ENCODE peak calls at places on chromosome 2, in five cellular contexts. Y is SJSA1, G is fibroblast of lung, Z is GM23248, L is OCI-LY7. A is an unnamed sample.
A peak's percentile ranks its signal among the peaks of the same experiment; 100 is the strongest.

GRCh38 chr2:14401838-14402237 is 230.7 kb upstream of the LRATD1 start:
- DNase-seq in Y (no peak), L (no peak), Z (no peak), G (no peak), A (no peak)

GRCh38 chr2:66805136-66805535 is 370.2 kb downstream of the MEIS1 start:
- DNase-seq in Y (no peak), Z (no peak), G (peak; percentile 79), L (no peak), A (no peak)

GRCh38 chr2:55431982-55432627 is 12.4 kb upstream of the CCDC88A start:
- DNase-seq in Z (peak; percentile 70), L (peak; percentile 69), G (peak; percentile 25), Y (no peak), A (no peak)

GRCh38 chr2:1487758-1488715 is 74.8 kb downstream of the TPO start:
- DNase-seq in L (no peak), Y (no peak), G (no peak), Z (no peak), A (no peak)

GRCh38 chr2:144520718-144521487 is 984 bp upstream of the ZEB2 start:
- DNase-seq in Z (peak; percentile 53), L (no peak), G (peak; percentile 44), Y (no peak), A (no peak)

GRCh38 chr2:65018141-65018582 is 29.0 kb downstream of the SLC1A4 start:
- DNase-seq in Z (no peak), Y (no peak), L (no peak), G (no peak), A (no peak)

GRCh38 chr2:154825358-154825757 is 126.9 kb downstream of the KCNJ3 start:
- DNase-seq in G (no peak), Z (no peak), Y (no peak), L (no peak), A (no peak)

GRCh38 chr2:238125127-238125885 is 13.2 kb upstream of the KLHL30 start:
- DNase-seq in G (no peak), Z (no peak), Y (no peak), L (no peak), A (no peak)

DNA sequence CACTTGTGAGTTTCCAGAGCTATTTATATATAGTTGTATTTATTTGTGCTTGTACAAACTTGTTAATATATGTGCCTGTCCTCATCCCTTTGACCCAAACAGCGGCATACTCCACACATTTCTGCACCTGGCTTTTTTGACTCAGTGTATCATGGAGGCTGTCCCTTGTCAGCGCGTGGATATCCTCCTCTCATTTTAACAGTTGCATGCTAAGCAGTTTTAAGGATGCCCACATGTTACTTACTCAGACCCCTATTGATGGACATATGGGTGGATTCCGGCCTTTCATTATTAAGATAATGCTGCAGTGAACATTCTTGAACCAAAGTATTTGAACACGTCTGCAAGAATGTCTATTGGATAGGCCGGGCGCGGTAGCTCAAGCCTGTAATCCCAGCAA is 655 bp upstream of the MREG start:
- DNase-seq in Z (no peak), G (no peak), Y (no peak), L (no peak), A (no peak)
- H3K4me1 ChIP-seq in Z (peaks cover 6% of the 10 kb centered on the region), G (peaks cover 2% of the 10 kb centered on the region), Y (peaks cover 10% of the 10 kb centered on the region), L (peaks cover 56% of the 10 kb centered on the region), A (peaks cover 8% of the 10 kb centered on the region)

GRCh38 chr2:240372051-240372450 is 63.4 kb upstream of the GPC1 start:
- DNase-seq in G (no peak), L (no peak), Y (no peak), Z (no peak), A (no peak)
- H3K4me1 ChIP-seq in G (peaks cover 41% of the 10 kb centered on the region), L (no peaks in the 10 kb centered on the region), Y (peaks cover 74% of the 10 kb centered on the region), Z (peaks cover 33% of the 10 kb centered on the region), A (peaks cover 30% of the 10 kb centered on the region)

GRCh38 chr2:61948661-61949457 is 43.4 kb downstream of the COMMD1 start:
- DNase-seq in Y (no peak), G (no peak), L (no peak), Z (no peak), A (peak; percentile 54)

GRCh38 chr2:61950133-61950560 is 44.7 kb downstream of the COMMD1 start:
- DNase-seq in G (no peak), L (no peak), Z (no peak), Y (no peak), A (no peak)

GRCh38 chr2:61950571-61951315 is 45.3 kb downstream of the COMMD1 start:
- DNase-seq in L (no peak), Y (no peak), G (no peak), Z (no peak), A (no peak)

GRCh38 chr2:61951876-61952275 is 46.4 kb downstream of the COMMD1 start:
- DNase-seq in Z (peak; percentile 40), L (no peak), Y (no peak), G (peak; percentile 67), A (no peak)

GRCh38 chr2:61949458-61950107 is 44.1 kb downstream of the COMMD1 start:
- DNase-seq in L (no peak), G (peak; percentile 14), Y (no peak), Z (no peak), A (no peak)
- H3K4me1 ChIP-seq in L (no peaks in the 10 kb centered on the region), G (peaks cover 2% of the 10 kb centered on the region), Y (peaks cover 22% of the 10 kb centered on the region), Z (peaks cover 15% of the 10 kb centered on the region), A (peaks cover 65% of the 10 kb centered on the region)

GRCh38 chr2:98561018-98561417 is 47.3 kb downstream of the COA5 start:
- DNase-seq in L (no peak), Z (no peak), G (no peak), Y (no peak), A (no peak)
- H3K4me1 ChIP-seq in L (peaks cover 67% of the 10 kb centered on the region), Z (peaks cover 10% of the 10 kb centered on the region), G (peaks cover 11% of the 10 kb centered on the region), Y (no peaks in the 10 kb centered on the region), A (no peaks in the 10 kb centered on the region)

DNA sequence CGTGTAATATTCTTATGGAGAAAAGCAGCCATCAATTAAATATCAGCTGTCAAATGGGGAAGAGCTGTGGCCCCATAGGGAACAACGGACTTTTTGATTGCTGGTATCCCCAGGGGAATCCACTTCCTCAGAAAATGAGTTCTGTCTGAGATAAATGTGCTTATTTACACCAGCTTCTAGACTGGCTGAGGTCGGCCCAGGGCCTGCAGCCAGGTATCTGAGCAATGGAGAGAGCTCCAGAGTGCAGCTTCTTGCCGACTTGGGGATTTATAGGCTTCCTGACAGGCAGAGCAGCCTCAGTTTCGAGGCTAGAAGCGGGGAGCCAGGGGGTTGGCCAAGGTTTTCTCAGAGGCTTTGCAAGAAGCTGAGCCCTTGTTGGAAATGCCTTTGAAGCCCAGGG is 67.2 kb downstream of the MCFD2 start:
- DNase-seq in G (peak; percentile 62), L (peak; percentile 56), Y (no peak), Z (peak; percentile 50), A (no peak)
- H3K4me1 ChIP-seq in G (peaks cover 43% of the 10 kb centered on the region), L (peaks cover 10% of the 10 kb centered on the region), Y (peaks cover 68% of the 10 kb centered on the region), Z (peaks cover 71% of the 10 kb centered on the region), A (no peaks in the 10 kb centered on the region)